ENCODE peak calls at places on chromosomes 2 and 18, in six cellular contexts. A, B, Z, Q, V and T are unnamed samples.

GRCh38 chr2:56448403-56448998 is 264.7 kb downstream of the CCDC85A start:
- DNase-seq in A (no peak), B (peak), Z (no peak), Q (peak), V (no peak), T (no peak)

GRCh38 chr2:11239718-11240462 is 84.6 kb downstream of the SLC66A3 start:
- DNase-seq in A (no peak), B (no peak), Z (peak), Q (peak), V (peak), T (no peak)

GRCh38 chr2:2926009-2926857 is 451.4 kb downstream of the EIPR1 start:
- DNase-seq in A (no peak), B (no peak), Z (no peak), Q (no peak), V (no peak), T (no peak)

GRCh38 chr18:35983818-35984217 is 11.3 kb downstream of the RMP24 start:
- DNase-seq in A (no peak), B (no peak), Z (peak), Q (no peak), V (no peak), T (no peak)

GRCh38 chr2:237922641-237923361 is 44.0 kb upstream of the UBE2F start:
- DNase-seq in A (no peak), B (peak), Z (no peak), Q (no peak), V (no peak), T (no peak)

GRCh38 chr2:81481242-81481993 is 1176.9 kb upstream of the LRRTM1 start:
- DNase-seq in A (peak), B (no peak), Z (no peak), Q (no peak), V (peak), T (no peak)

GRCh38 chr2:238439912-238440311 is 13.2 kb downstream of the ASB1 start:
- DNase-seq in A (no peak), B (no peak), Z (no peak), Q (no peak), V (no peak), T (no peak)

GRCh38 chr2:15701326-15701907 is 109.7 kb downstream of the DDX1 start:
- DNase-seq in A (no peak), B (no peak), Z (no peak), Q (no peak), V (no peak), T (no peak)

GRCh38 chr2:11446733-11447248 is 19.2 kb downstream of the E2F6 start:
- DNase-seq in A (peak), B (peak), Z (peak), Q (peak), V (peak), T (no peak)

GRCh38 chr2:219104107-219105050 is 43.7 kb upstream of the IHH start:
- DNase-seq in A (peak), B (peak), Z (peak), Q (peak), V (peak), T (no peak)

GRCh38 chr2:30235008-30235655 is 3.8 kb downstream of the LBH start:
- DNase-seq in A (no peak), B (no peak), Z (peak), Q (no peak), V (no peak), T (no peak)

GRCh38 chr2:189109921-189110397 is 69.6 kb downstream of the COL5A2 start:
- DNase-seq in A (no peak), B (no peak), Z (peak), Q (peak), V (no peak), T (peak)

GRCh38 chr2:126657146-126657635 is 1.2 kb downstream of the GYPC start:
- DNase-seq in A (peak), B (no peak), Z (peak), Q (no peak), V (peak), T (no peak)

GRCh38 chr18:48326901-48327675 is 82.1 kb downstream of the ZBTB7C start:
- DNase-seq in A (no peak), B (no peak), Z (peak), Q (no peak), V (no peak), T (no peak)

GRCh38 chr18:79693561-79694205 is 14.1 kb downstream of the CTDP1 start:
- DNase-seq in A (no peak), B (no peak), Z (no peak), Q (no peak), V (no peak), T (no peak)

GRCh38 chr18:79694895-79695213 is 15.3 kb downstream of the CTDP1 start:
- DNase-seq in A (no peak), B (no peak), Z (no peak), Q (no peak), V (no peak), T (no peak)

GRCh38 chr18:79695856-79696850 is 16.6 kb downstream of the CTDP1 start:
- DNase-seq in A (no peak), B (no peak), Z (no peak), Q (no peak), V (no peak), T (no peak)

GRCh38 chr18:79697178-79697577 is 17.6 kb downstream of the CTDP1 start:
- DNase-seq in A (no peak), B (no peak), Z (no peak), Q (no peak), V (no peak), T (no peak)

DNA sequence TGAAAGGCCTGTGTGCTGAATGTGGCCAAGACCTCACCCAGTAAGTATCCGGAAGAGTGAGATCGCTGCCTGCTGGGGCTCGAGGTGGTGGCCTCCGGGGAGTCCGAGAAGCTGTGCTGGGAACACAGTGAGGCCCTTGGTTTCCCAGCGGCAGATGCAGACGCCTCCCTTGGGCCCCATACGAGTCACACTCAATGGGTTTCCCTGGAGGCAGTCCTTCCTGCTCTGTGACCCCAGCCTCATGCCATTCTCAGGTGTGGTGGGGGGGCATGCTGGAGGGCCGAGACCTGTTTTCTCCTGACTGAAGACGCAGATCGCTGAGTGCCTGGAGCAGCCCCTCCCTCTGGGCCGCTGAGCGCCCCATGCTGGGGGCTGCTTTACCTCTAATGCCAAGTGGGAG is 15.7 kb downstream of the CTDP1 start:
- DNase-seq in A (no peak), B (no peak), Z (peak), Q (no peak), V (no peak), T (no peak)
- TF ChIP-seq BHLHE40 in A (no peak), B (no peak), Z (no peak), Q (no peak), V (no peak), T (no peak)

GRCh38 chr2:85584354-85584856 is at the start of gene VAMP5:
- DNase-seq in A (no peak), B (no peak), Z (no peak), Q (peak), V (no peak), T (no peak)

GRCh38 chr2:85583667-85584353 is 421 bp upstream of the VAMP5 start:
- DNase-seq in A (no peak), B (no peak), Z (no peak), Q (peak), V (no peak), T (no peak)

GRCh38 chr2:85588218-85589044 is 4.2 kb downstream of the VAMP5 start:
- DNase-seq in A (no peak), B (no peak), Z (no peak), Q (no peak), V (peak), T (no peak)

GRCh38 chr2:85584857-85585780 is 888 bp downstream of the VAMP5 start:
- DNase-seq in A (no peak), B (peak), Z (peak), Q (peak), V (peak), T (no peak)

GRCh38 chr2:85585781-85586105 is 1.5 kb downstream of the VAMP5 start:
- DNase-seq in A (no peak), B (no peak), Z (peak), Q (no peak), V (no peak), T (no peak)
- TF ChIP-seq BHLHE40 in A (no peak), B (no peak), Z (no peak), Q (no peak), V (no peak), T (no peak)

DNA sequence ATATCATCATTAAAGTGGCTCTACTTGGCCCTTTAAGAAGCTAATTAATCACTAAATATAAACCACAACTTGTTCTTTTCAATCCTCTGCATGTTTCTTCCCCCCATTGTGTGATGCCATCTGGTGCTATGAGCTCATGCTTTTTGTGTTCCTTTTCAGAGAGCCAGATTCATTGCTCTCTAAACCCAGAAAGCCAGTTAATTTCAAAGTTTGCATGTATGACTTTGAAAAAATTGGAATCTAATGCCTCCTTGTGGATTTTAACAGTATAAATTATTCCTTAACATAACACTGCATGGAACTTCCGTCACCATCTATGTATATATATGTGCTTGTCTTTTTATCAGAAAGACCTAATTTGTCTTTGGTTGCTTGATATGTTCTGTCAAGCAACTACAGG is 31.1 kb downstream of the TMEM178A start:
- DNase-seq in A (no peak), B (peak), Z (peak), Q (peak), V (peak), T (no peak)
- TF ChIP-seq BHLHE40 in A (no peak), B (no peak), Z (no peak), Q (no peak), V (no peak), T (no peak)

GRCh38 chr18:3397031-3397750 is 52.8 kb upstream of the TGIF1 start:
- DNase-seq in A (no peak), B (no peak), Z (no peak), Q (no peak), V (no peak), T (no peak)
- TF ChIP-seq BHLHE40 in A (no peak), B (no peak), Z (no peak), Q (no peak), V (no peak), T (no peak)

GRCh38 chr18:65762556-65762955 is 11.7 kb downstream of the CDH7 start:
- DNase-seq in A (no peak), B (no peak), Z (no peak), Q (no peak), V (no peak), T (no peak)
- TF ChIP-seq BHLHE40 in A (no peak), B (no peak), Z (no peak), Q (no peak), V (no peak), T (no peak)

DNA sequence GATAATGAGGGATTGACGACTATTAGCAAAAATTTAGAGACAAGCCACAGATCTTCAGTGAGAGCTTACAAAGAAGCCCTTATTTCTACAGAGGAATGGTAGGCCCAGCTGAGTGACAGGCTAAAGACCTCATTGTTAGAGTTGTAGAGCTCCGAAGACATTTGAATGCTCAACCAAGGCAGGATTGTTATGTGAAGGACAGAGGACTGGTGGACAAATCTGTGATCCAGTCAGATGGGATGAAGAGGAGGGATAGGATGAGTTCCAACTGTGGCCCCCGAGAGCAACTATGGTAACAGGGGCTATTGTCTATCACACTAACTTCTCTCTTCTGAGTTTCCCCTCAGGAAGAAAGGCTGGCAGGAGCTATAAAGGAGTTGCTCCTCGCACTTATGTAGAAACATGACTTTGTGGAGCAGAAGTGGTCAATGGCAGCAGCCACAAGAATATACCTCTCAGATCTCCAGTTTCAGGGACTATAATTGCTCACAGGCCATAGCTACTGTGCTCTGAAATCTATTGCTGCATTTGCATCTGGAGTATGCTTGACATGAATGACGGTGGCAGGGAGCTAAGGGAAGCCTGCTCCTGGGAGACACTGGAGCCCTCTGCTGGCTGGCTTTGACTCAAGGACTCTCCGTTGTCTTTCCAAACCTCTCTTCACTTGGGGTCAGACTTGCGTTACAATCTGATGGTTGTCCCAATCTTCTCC is 50.3 kb upstream of the GREB1L start:
- DNase-seq in A (peak), B (peak), Z (peak), Q (peak), V (peak), T (no peak)
- TF ChIP-seq BHLHE40 in A (no peak), B (no peak), Z (no peak), Q (no peak), V (no peak), T (no peak)

DNA sequence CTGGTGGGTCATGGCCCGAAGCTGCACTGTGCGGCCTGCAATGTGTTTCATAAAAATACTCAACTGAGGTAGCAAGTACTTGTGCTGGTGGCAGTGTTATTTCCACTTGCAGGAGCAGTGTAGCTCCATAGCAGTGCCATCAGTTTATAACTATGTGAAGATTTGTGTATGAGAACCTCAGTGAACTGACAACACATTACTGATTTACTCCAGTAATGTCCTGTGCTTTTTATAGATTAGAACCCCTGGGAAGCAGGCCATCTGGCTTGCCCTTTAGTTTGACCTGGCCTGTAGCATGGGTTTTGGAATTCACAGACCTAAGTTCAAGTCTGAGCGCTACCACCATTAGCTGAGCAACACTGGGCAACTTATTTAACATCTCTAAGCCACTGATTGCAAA is 99.7 kb upstream of the AQP4 start:
- DNase-seq in A (no peak), B (no peak), Z (no peak), Q (no peak), V (no peak), T (no peak)
- TF ChIP-seq BHLHE40 in A (no peak), B (no peak), Z (no peak), Q (no peak), V (no peak), T (no peak)

DNA sequence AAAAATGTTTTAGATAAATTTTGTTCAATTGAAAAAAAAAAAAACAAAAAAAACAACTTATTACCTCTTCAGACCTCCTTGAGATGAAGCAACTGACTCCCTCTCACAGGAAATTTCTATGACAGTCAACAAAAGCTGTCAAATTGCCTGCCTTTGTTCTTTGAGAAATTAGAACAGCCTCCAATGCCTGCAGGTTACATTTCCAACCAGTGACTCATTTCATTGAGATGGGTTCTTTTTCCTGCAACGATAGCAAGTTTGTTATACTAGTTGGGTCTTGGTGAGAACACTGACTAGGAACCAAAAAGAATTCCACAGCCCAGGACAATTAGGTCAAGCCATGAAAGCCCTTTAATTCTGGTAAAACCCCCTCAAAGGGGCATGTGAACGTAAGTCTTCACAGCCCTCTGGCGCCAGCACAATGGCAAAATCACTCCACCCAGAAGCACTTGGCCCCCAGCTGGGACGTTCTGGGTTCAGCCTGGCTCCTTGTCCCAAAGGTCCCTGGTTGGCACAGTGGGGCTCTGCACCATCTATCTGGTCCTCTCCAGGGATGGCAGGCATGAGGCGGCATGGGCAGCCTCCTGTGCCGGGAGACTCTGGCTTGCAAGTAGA is 87.0 kb downstream of the SPP2 start:
- DNase-seq in A (no peak), B (peak), Z (peak), Q (no peak), V (no peak), T (no peak)
- TF ChIP-seq BHLHE40 in A (no peak), B (no peak), Z (no peak), Q (no peak), V (no peak), T (no peak)